ENCODE peak calls at places on chromosome 1, in six cellular contexts. G is H9, N is neuronal stem cell, T is mesenchymal stem cell, E is H1, M is trophoblast cell. J is an unnamed sample.

GRCh38 chr1:118960567-118961136 is 27.5 kb downstream of the TBX15 start:
- DNase-seq in E (no peak), T (peak; percentile 29), G (no peak), N (no peak), M (peak; percentile 1), J (no peak)

GRCh38 chr1:92907949-92908684 is 53.1 kb downstream of the DIPK1A start:
- DNase-seq in G (no peak), M (peak; percentile 52), N (no peak), E (no peak), T (peak; percentile 22), J (peak; percentile 51)

GRCh38 chr1:163147019-163147418 is 55.7 kb downstream of the RGS5 start:
- DNase-seq in M (no peak), T (no peak), E (no peak), G (no peak), N (no peak), J (no peak)

GRCh38 chr1:200973937-200974657 is 49.4 kb downstream of the KIF21B start:
- DNase-seq in T (no peak), E (no peak), N (no peak), G (no peak), M (no peak), J (no peak)

GRCh38 chr1:24704411-24705259 is 40.6 kb upstream of the CLIC4 start:
- DNase-seq in T (peak; percentile 62), E (no peak), N (peak; percentile 65), M (no peak), G (peak; percentile 49), J (peak; percentile 93)

GRCh38 chr1:205430631-205431305 is 8.9 kb upstream of the LEMD1 start:
- DNase-seq in M (peak; percentile 19), G (peak; percentile 76), N (peak; percentile 64), T (peak; percentile 52), E (no peak), J (peak; percentile 33)

GRCh38 chr1:160726498-160727391 is 12.3 kb upstream of the SLAMF7 start:
- DNase-seq in T (peak; percentile 66), G (peak; percentile 88), M (peak; percentile 89), E (peak; percentile 68), N (peak; percentile 73), J (peak; percentile 55)

GRCh38 chr1:38589036-38589435 is 270.5 kb downstream of the RRAGC start:
- DNase-seq in T (no peak), G (no peak), M (no peak), E (no peak), N (no peak), J (no peak)

GRCh38 chr1:184036517-184036949 is 995 bp downstream of the COLGALT2 start:
- DNase-seq in M (no peak), T (peak; percentile 57), N (no peak), G (peak; percentile 71), E (no peak), J (no peak)

GRCh38 chr1:209875510-209875909 is 47.7 kb downstream of the UTP25 start:
- DNase-seq in T (peak; percentile 70), E (no peak), M (peak; percentile 39), G (peak; percentile 60), N (peak; percentile 24), J (peak; percentile 67)

GRCh38 chr1:111030590-111030989 is 66.9 kb upstream of the LRIF1 start:
- DNase-seq in E (no peak), M (peak; percentile 85), G (peak; percentile 59), T (peak; percentile 55), N (peak; percentile 30), J (peak; percentile 60)

GRCh38 chr1:17816511-17816910 is 61.4 kb downstream of the ACTL8 start:
- DNase-seq in T (no peak), M (no peak), E (no peak), G (no peak), N (no peak), J (no peak)

GRCh38 chr1:53656062-53656915 is 82.7 kb downstream of the GLIS1 start:
- DNase-seq in G (no peak), N (no peak), M (no peak), T (peak; percentile 42), E (no peak), J (peak; percentile 85)

GRCh38 chr1:21577933-21578332 is 68.7 kb downstream of the ALPL start:
- DNase-seq in E (no peak), G (no peak), N (no peak), M (no peak), T (no peak), J (no peak)

GRCh38 chr1:237444120-237444790 is 402.3 kb downstream of the RYR2 start:
- DNase-seq in T (no peak), N (no peak), E (no peak), M (no peak), G (no peak), J (no peak)

GRCh38 chr1:233549404-233549803 is 64.5 kb upstream of the KCNK1 start:
- DNase-seq in T (no peak), N (no peak), M (no peak), G (no peak), E (no peak), J (no peak)

GRCh38 chr1:233547726-233548125 is 66.2 kb upstream of the KCNK1 start:
- DNase-seq in T (no peak), E (no peak), G (no peak), N (no peak), M (no peak), J (no peak)

GRCh38 chr1:233544304-233544703 is 69.6 kb upstream of the KCNK1 start:
- DNase-seq in T (no peak), M (no peak), E (no peak), N (no peak), G (no peak), J (no peak)

GRCh38 chr1:233549917-233550316 is 64.0 kb upstream of the KCNK1 start:
- DNase-seq in N (no peak), T (no peak), E (no peak), M (no peak), G (no peak), J (no peak)
- H3K14ac ChIP-seq in N (no peak overlapping the region), T (no peak overlapping the region), E (no peak overlapping the region), M (no peak overlapping the region), G (no peak overlapping the region), J (no peak overlapping the region)

GRCh38 chr1:212514056-212514614 is 81.4 kb downstream of the NENF start:
- DNase-seq in M (peak; percentile 38), G (peak; percentile 52), T (peak; percentile 67), E (no peak), N (no peak), J (peak; percentile 65)
- H3K14ac ChIP-seq in M (peak overlapping the region; percentile 5), G (no peak overlapping the region), T (no peak overlapping the region), E (no peak overlapping the region), N (peak overlapping the region; percentile 31), J (no peak overlapping the region)

DNA sequence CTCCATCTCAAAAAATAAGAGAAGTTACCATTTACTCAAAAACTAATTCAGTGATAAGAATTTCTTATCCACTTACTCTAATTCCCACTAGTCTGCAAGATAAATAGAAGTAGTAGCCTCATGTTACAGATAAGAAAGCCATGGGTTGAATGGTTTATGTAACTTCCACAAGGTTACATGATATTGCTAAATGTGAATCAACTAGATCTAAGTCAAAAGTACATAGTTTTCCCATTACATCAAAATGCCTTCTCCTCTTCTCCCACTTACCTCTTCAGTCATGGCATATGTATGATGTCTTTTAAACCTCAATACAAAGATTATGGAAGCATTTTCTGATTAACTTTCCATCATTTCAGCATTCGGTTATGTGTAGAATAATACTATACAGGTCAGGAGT is 108.5 kb downstream of the ASH1L start:
- DNase-seq in M (peak; percentile 83), E (no peak), N (no peak), G (no peak), T (no peak), J (peak; percentile 87)
- H3K14ac ChIP-seq in M (no peak overlapping the region), E (no peak overlapping the region), N (no peak overlapping the region), G (no peak overlapping the region), T (no peak overlapping the region), J (no peak overlapping the region)

GRCh38 chr1:34101151-34101550 is 63.9 kb downstream of the CSMD2 start:
- DNase-seq in T (no peak), N (no peak), G (no peak), M (peak; percentile 83), E (no peak), J (peak; percentile 31)
- H3K14ac ChIP-seq in T (no peak overlapping the region), N (no peak overlapping the region), G (no peak overlapping the region), M (no peak overlapping the region), E (no peak overlapping the region), J (no peak overlapping the region)

GRCh38 chr1:207794861-207795260 is 43.0 kb downstream of the CD46 start:
- DNase-seq in G (no peak), M (peak; percentile 47), N (no peak), T (no peak), E (no peak), J (no peak)
- H3K14ac ChIP-seq in G (no peak overlapping the region), M (no peak overlapping the region), N (no peak overlapping the region), T (no peak overlapping the region), E (no peak overlapping the region), J (no peak overlapping the region)

GRCh38 chr1:165328136-165328535 is 28.4 kb downstream of the LMX1A start:
- DNase-seq in T (no peak), G (no peak), N (no peak), M (no peak), E (no peak), J (no peak)
- H3K14ac ChIP-seq in T (no peak overlapping the region), G (no peak overlapping the region), N (no peak overlapping the region), M (no peak overlapping the region), E (no peak overlapping the region), J (no peak overlapping the region)

DNA sequence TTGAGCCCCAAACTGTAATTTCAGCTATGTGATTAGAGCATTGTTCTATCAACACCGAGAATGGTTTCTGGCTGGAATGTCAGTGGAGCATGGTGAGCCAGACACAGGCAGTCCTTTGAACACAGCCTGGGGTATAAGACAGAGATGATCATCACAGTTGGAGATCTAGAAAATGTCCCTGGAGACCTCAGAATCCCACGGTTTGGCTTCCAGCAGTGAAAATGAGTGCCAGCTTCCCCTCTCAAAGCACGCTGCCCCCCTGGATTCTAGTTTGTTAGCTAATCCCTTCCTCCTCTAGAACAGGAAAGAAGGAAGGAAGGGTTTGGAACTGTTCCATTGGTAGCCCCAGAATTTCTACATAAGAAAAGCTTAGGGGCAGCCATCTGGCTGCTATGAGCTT is 59.9 kb upstream of the JAK1 start:
- DNase-seq in G (peak; percentile 75), E (no peak), M (no peak), T (no peak), N (no peak), J (no peak)
- H3K14ac ChIP-seq in G (no peak overlapping the region), E (no peak overlapping the region), M (no peak overlapping the region), T (no peak overlapping the region), N (no peak overlapping the region), J (no peak overlapping the region)